ENCODE peak calls at places on chromosomes 4 and X, in nine cellular contexts. N, I, P, F, T, E, G, B and R are unnamed samples. For H3K4me1, the result is how much of the 10 kb centered on the place peaks cover.

GRCh38 chr4:8305851-8306361 is 36.4 kb downstream of the HTRA3 start:
- DNase-seq in I (peak), G (no peak), E (no peak), P (no peak), N (no peak), F (no peak), B (no peak), T (peak), R (no peak)

GRCh38 chr4:145623831-145624230 is 4.6 kb downstream of the MMAA start:
- DNase-seq in B (no peak), P (peak), T (no peak), I (no peak), G (peak), F (no peak), N (no peak), E (no peak), R (no peak)

GRCh38 chr4:89837385-89837995 is 529 bp upstream of the SNCA start:
- DNase-seq in P (peak), G (peak), I (peak), N (peak), E (peak), T (peak), F (no peak), B (peak), R (peak)

GRCh38 chr4:18440527-18441215 is 419.1 kb upstream of the LCORL start:
- DNase-seq in E (no peak), F (no peak), N (no peak), P (no peak), I (no peak), B (no peak), G (no peak), T (no peak), R (no peak)

GRCh38 chr4:2796261-2797187 is 3.6 kb downstream of the SH3BP2 start:
- DNase-seq in N (peak), E (peak), I (no peak), B (no peak), T (no peak), G (peak), F (no peak), P (peak), R (peak)

GRCh38 chrX:132737743-132738142 is 220.7 kb downstream of the HS6ST2 start:
- DNase-seq in N (no peak), I (no peak), B (no peak), F (no peak), G (no peak), T (no peak), E (no peak), P (no peak), R (no peak)

GRCh38 chr4:87916636-87917035 is 58.9 kb upstream of the SPP1 start:
- DNase-seq in G (no peak), P (no peak), N (no peak), F (no peak), I (no peak), E (no peak), B (peak), T (peak), R (no peak)

GRCh38 chrX:108737754-108738153 is 1.4 kb upstream of the IRS4 start:
- DNase-seq in T (no peak), I (no peak), P (no peak), E (no peak), B (no peak), G (no peak), F (no peak), N (no peak), R (no peak)

GRCh38 chr4:20901851-20902250 is 201.6 kb downstream of the PACRGL start:
- DNase-seq in I (no peak), E (no peak), N (no peak), F (no peak), B (no peak), P (no peak), G (no peak), T (no peak), R (no peak)

GRCh38 chrX:56785442-56785841 is 56.4 kb downstream of the NBDY start:
- DNase-seq in F (peak), N (no peak), B (no peak), P (no peak), T (no peak), I (no peak), E (no peak), G (no peak), R (no peak)

GRCh38 chr4:96183630-96184029 is 343.7 kb downstream of the PDHA2 start:
- DNase-seq in I (no peak), T (no peak), B (no peak), P (peak), E (no peak), G (no peak), F (no peak), N (no peak), R (no peak)

GRCh38 chr4:71380721-71381120 is 41.9 kb downstream of the SLC4A4 start:
- DNase-seq in B (no peak), G (peak), I (no peak), T (no peak), P (peak), N (no peak), F (no peak), E (no peak), R (no peak)

GRCh38 chr4:128353791-128354190 is 66.2 kb upstream of the PGRMC2 start:
- DNase-seq in T (no peak), B (no peak), G (peak), E (peak), P (peak), F (no peak), I (no peak), N (no peak), R (no peak)

GRCh38 chr4:40256329-40256728 is 59.5 kb downstream of the RHOH start:
- DNase-seq in B (no peak), F (no peak), N (no peak), I (no peak), G (no peak), E (no peak), T (no peak), P (no peak), R (no peak)

GRCh38 chrX:119503484-119503861 is 35.2 kb downstream of the SLC25A5 start:
- DNase-seq in B (no peak), N (no peak), G (peak), F (no peak), E (peak), P (peak), I (no peak), T (peak), R (peak)

GRCh38 chrX:48939417-48940228 is 17.8 kb downstream of the OTUD5 start:
- DNase-seq in N (no peak), I (no peak), F (peak), P (no peak), B (no peak), T (no peak), G (no peak), E (no peak), R (no peak)

GRCh38 chr4:119666653-119667091 is 38.1 kb upstream of the PDE5A start:
- DNase-seq in T (no peak), P (no peak), E (no peak), B (no peak), N (no peak), I (no peak), G (no peak), F (peak), R (no peak)

GRCh38 chr4:110526589-110526988 is 50.6 kb downstream of the ENPEP start:
- DNase-seq in P (no peak), E (no peak), F (no peak), I (no peak), G (no peak), T (no peak), N (no peak), B (no peak), R (no peak)

GRCh38 chr4:138804705-138805104 is 210.9 kb upstream of the NOCT start:
- DNase-seq in N (no peak), T (no peak), B (no peak), F (no peak), I (no peak), P (peak), G (no peak), E (peak), R (no peak)

GRCh38 chr4:38154681-38155588 is 194.7 kb downstream of the PTTG2 start:
- DNase-seq in B (no peak), G (peak), P (peak), F (no peak), E (no peak), I (no peak), N (no peak), T (no peak), R (peak)

GRCh38 chr4:102594000-102594399 is 92.8 kb downstream of the NFKB1 start:
- DNase-seq in G (no peak), N (no peak), E (no peak), B (no peak), P (no peak), F (no peak), I (no peak), T (no peak), R (no peak)

GRCh38 chr4:8879574-8879973 is 7.9 kb upstream of the HMX1 start:
- DNase-seq in E (no peak), I (no peak), P (no peak), B (no peak), T (no peak), G (no peak), N (no peak), F (no peak), R (no peak)

GRCh38 chr4:93433840-93434239 is 394.7 kb upstream of the ATOH1 start:
- DNase-seq in B (no peak), G (no peak), I (no peak), P (no peak), E (no peak), T (no peak), N (no peak), F (no peak), R (no peak)

GRCh38 chr4:7198440-7199128 is 6.2 kb downstream of the SORCS2 start:
- DNase-seq in I (peak), G (no peak), N (no peak), P (no peak), T (peak), F (peak), E (no peak), B (no peak), R (no peak)

GRCh38 chr4:149555146-149555545 is 260.5 kb downstream of the IQCM start:
- DNase-seq in P (no peak), B (no peak), F (no peak), T (no peak), N (no peak), I (no peak), G (no peak), E (no peak), R (no peak)

GRCh38 chr4:53595204-53595603 is 3.9 kb upstream of the LNX1 start:
- DNase-seq in B (no peak), N (no peak), E (no peak), P (no peak), I (no peak), T (no peak), G (no peak), F (no peak), R (no peak)

GRCh38 chr4:25551608-25552007 is 104.0 kb upstream of the SLC34A2 start:
- DNase-seq in B (no peak), P (no peak), T (no peak), F (peak), N (no peak), E (no peak), G (no peak), I (no peak), R (peak)

GRCh38 chr4:116923389-116923788 is 162.0 kb downstream of the TRAM1L1 start:
- DNase-seq in N (no peak), E (no peak), F (no peak), I (no peak), G (no peak), P (no peak), T (no peak), B (no peak), R (no peak)
- H3K9ac ChIP-seq in N (no peak), E (no peak), F (no peak), I (no peak), G (no peak), P (no peak), T (no peak), B (no peak), R (no peak)

GRCh38 chr4:1240721-1241465 is 8.0 kb downstream of the CTBP1 start:
- DNase-seq in G (no peak), F (no peak), T (no peak), B (no peak), I (no peak), N (peak), P (no peak), E (no peak), R (no peak)

GRCh38 chr4:1241936-1242505 is 6.9 kb downstream of the CTBP1 start:
- DNase-seq in G (no peak), N (peak), E (no peak), B (no peak), I (no peak), T (peak), F (no peak), P (no peak), R (no peak)

GRCh38 chr4:1242506-1243450 is 6.2 kb downstream of the CTBP1 start:
- DNase-seq in B (no peak), F (no peak), N (peak), P (no peak), I (no peak), T (peak), G (no peak), E (no peak), R (no peak)

GRCh38 chr4:1239949-1240305 is 9.0 kb downstream of the CTBP1 start:
- DNase-seq in G (no peak), B (no peak), P (no peak), N (peak), I (no peak), E (no peak), F (no peak), T (no peak), R (no peak)

DNA sequence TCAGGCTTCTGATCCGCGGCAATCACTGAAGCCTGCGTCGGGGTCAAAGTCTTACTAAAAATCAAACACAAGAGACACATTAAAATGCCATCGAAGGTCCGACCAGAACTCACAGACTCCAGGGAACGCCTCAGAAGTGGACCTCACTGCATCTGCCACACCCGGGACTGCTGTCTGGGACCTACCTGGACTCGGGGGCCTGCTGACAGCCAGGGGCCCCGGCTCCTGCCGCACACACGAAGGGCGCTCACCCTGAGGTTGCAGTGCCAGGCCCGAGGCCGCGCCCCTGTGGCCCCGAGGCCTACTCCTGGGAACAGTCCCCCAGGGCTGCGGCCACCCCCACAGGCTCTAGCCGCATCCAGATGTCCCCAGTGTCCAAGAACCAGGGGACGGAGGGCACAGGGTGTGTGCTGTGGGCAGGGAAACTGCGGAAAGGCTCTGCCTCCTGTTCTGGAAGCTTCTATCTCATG is 7.4 kb downstream of the CTBP1 start:
- DNase-seq in F (no peak), E (no peak), P (no peak), G (no peak), T (no peak), B (no peak), N (peak), I (no peak), R (peak)
- H3K4me1 ChIP-seq in F (under half), E (under half), P (under half), G (under half), T (under half), B (under half), N (under half), I (under half), R (under half)

DNA sequence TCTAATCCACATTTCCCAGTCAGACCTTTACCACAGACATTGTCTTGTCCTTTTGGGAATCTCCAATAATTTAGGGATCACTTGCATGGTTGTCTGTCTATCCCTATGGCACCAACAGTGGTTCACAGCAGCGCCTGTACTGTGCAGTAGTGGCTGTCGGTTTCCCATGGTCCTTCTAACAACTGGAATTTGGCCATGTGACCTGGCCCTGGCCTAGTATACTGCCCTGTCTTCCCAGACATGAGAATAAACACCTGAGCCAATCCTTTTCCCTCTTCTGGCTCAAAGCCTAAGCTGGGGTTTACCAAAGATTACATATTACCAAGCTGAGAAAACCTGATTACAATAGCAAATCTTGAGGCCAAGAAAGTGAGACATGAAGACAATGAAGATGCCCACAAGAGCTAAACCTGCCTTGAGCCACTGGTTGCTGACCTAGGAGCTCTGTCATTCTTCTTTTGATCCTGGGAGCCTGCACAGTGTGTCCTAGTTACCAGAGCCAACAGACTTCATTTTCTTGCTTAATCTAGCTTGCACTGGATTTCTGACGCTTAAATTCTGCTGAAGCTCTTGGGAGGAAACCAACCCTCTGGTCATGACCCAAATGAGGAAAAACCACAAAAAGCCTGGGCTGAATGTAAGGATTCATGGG is 92.1 kb downstream of the SCD5 start:
- DNase-seq in G (peak), P (peak), B (no peak), I (no peak), F (no peak), E (no peak), T (peak), N (no peak), R (no peak)
- H3K27ac ChIP-seq in G (no peak), P (no peak), B (no peak), I (no peak), F (no peak), E (no peak), T (no peak), N (no peak), R (no peak)

GRCh38 chr4:11543710-11544109 is 115.0 kb upstream of the HS3ST1 start:
- DNase-seq in F (no peak), G (peak), B (no peak), E (peak), N (no peak), P (no peak), T (no peak), I (no peak), R (no peak)
- H3K9ac ChIP-seq in F (no peak), G (no peak), B (no peak), E (no peak), N (no peak), P (no peak), T (no peak), I (no peak), R (no peak)